ENCODE peak calls at places on chromosomes 7 and 10, in four cellular contexts. One of them, this sample, is unnamed.

GRCh38 chr10:98309366-98310355 is 41.7 kb upstream of the LOXL4 start:
- DNase-seq in osteocyte: peak; percentile 90
- DNase-seq in sigmoid colon: peak; percentile 86
- DNase-seq in heart right ventricle: peak; percentile 70
- DNase-seq in this sample: no peak

GRCh38 chr7:124701955-124702354 is 63.6 kb downstream of the GPR37 start:
- DNase-seq in osteocyte: no peak
- DNase-seq in heart right ventricle: no peak
- DNase-seq in sigmoid colon: no peak
- DNase-seq in this sample: no peak

GRCh38 chr7:151873402-151873965 is 3.4 kb downstream of the PRKAG2 start:
- DNase-seq in heart right ventricle: peak; percentile 58
- DNase-seq in sigmoid colon: no peak
- DNase-seq in osteocyte: no peak
- DNase-seq in this sample: no peak

GRCh38 chr7:130493275-130493868 is 1.5 kb downstream of the MEST start:
- DNase-seq in heart right ventricle: no peak
- DNase-seq in osteocyte: no peak
- DNase-seq in sigmoid colon: no peak
- DNase-seq in this sample: no peak

GRCh38 chr10:51786016-51786683 is 86.8 kb upstream of the CSTF2T start:
- DNase-seq in osteocyte: no peak
- DNase-seq in heart right ventricle: no peak
- DNase-seq in sigmoid colon: no peak
- DNase-seq in this sample: no peak

GRCh38 chr10:16995867-16996529 is 133.6 kb downstream of the CUBN start:
- DNase-seq in heart right ventricle: peak; percentile 48
- DNase-seq in osteocyte: no peak
- DNase-seq in sigmoid colon: no peak
- DNase-seq in this sample: no peak

GRCh38 chr10:14545827-14546226 is 215.1 kb upstream of the FRMD4A start:
- DNase-seq in heart right ventricle: no peak
- DNase-seq in osteocyte: no peak
- DNase-seq in sigmoid colon: no peak
- DNase-seq in this sample: no peak

GRCh38 chr10:78175444-78175843 is 141.8 kb downstream of the RPS24 start:
- DNase-seq in heart right ventricle: no peak
- DNase-seq in osteocyte: no peak
- DNase-seq in sigmoid colon: no peak
- DNase-seq in this sample: no peak

GRCh38 chr7:16780586-16780985 is 24.2 kb downstream of the AGR2 start:
- DNase-seq in heart right ventricle: no peak
- DNase-seq in sigmoid colon: no peak
- DNase-seq in osteocyte: no peak
- DNase-seq in this sample: no peak

GRCh38 chr10:91908358-91909177 is 718 bp downstream of the FGFBP3 start:
- DNase-seq in sigmoid colon: peak; percentile 82
- DNase-seq in heart right ventricle: peak; percentile 65
- DNase-seq in osteocyte: peak; percentile 86
- DNase-seq in this sample: peak; percentile 84

GRCh38 chr10:114684085-114684821 is 26.2 kb upstream of the ABLIM1 start:
- DNase-seq in osteocyte: no peak
- DNase-seq in sigmoid colon: peak; percentile 69
- DNase-seq in heart right ventricle: peak; percentile 49
- DNase-seq in this sample: peak; percentile 79

GRCh38 chr10:118729641-118730258 is 25.0 kb downstream of the CACUL1 start:
- DNase-seq in heart right ventricle: no peak
- DNase-seq in osteocyte: no peak
- DNase-seq in sigmoid colon: no peak
- DNase-seq in this sample: no peak

GRCh38 chr7:28005075-28005847 is 175.3 kb downstream of the JAZF1 start:
- DNase-seq in heart right ventricle: no peak
- DNase-seq in osteocyte: no peak
- DNase-seq in sigmoid colon: no peak
- DNase-seq in this sample: no peak

GRCh38 chr7:93148135-93148534 is at the start of gene SAMD9L:
- DNase-seq in sigmoid colon: no peak
- DNase-seq in heart right ventricle: no peak
- DNase-seq in osteocyte: no peak
- DNase-seq in this sample: no peak

GRCh38 chr10:56231436-56231835 is 129.6 kb downstream of the ZWINT start:
- DNase-seq in heart right ventricle: no peak
- DNase-seq in osteocyte: no peak
- DNase-seq in sigmoid colon: no peak
- DNase-seq in this sample: no peak

GRCh38 chr7:151062399-151063211 is 3.2 kb downstream of the SLC4A2 start:
- DNase-seq in osteocyte: no peak
- DNase-seq in heart right ventricle: no peak
- DNase-seq in sigmoid colon: peak; percentile 80
- DNase-seq in this sample: no peak

GRCh38 chr7:18535811-18536413 is 40.4 kb downstream of the HDAC9 start:
- DNase-seq in sigmoid colon: no peak
- DNase-seq in osteocyte: no peak
- DNase-seq in heart right ventricle: no peak
- DNase-seq in this sample: no peak

GRCh38 chr10:11210211-11210922 is 192.7 kb downstream of the CELF2 start:
- DNase-seq in sigmoid colon: no peak
- DNase-seq in heart right ventricle: no peak
- DNase-seq in osteocyte: no peak
- DNase-seq in this sample: no peak

GRCh38 chr10:132431537-132432175 is 34.7 kb downstream of the PWWP2B start:
- DNase-seq in sigmoid colon: no peak
- DNase-seq in heart right ventricle: no peak
- DNase-seq in osteocyte: no peak
- DNase-seq in this sample: no peak

GRCh38 chr7:138169441-138169851 is 93.2 kb downstream of the AKR1D1 start:
- DNase-seq in osteocyte: no peak
- DNase-seq in sigmoid colon: no peak
- DNase-seq in heart right ventricle: no peak
- DNase-seq in this sample: no peak

GRCh38 chr7:101622609-101623178 is 6.4 kb downstream of the MYL10 start:
- DNase-seq in osteocyte: no peak
- DNase-seq in heart right ventricle: no peak
- DNase-seq in sigmoid colon: no peak
- DNase-seq in this sample: no peak

GRCh38 chr7:30465342-30466170 is 13.0 kb downstream of the NOD1 start:
- DNase-seq in heart right ventricle: no peak
- DNase-seq in sigmoid colon: peak; percentile 68
- DNase-seq in osteocyte: no peak
- DNase-seq in this sample: no peak

GRCh38 chr7:44213206-44213871 is 12.6 kb downstream of the YKT6 start:
- DNase-seq in heart right ventricle: no peak
- DNase-seq in sigmoid colon: peak; percentile 60
- DNase-seq in osteocyte: no peak
- DNase-seq in this sample: no peak

GRCh38 chr7:44211126-44211675 is 10.4 kb downstream of the YKT6 start:
- DNase-seq in heart right ventricle: no peak
- DNase-seq in osteocyte: no peak
- DNase-seq in sigmoid colon: peak; percentile 36
- DNase-seq in this sample: no peak

GRCh38 chr7:44212018-44212417 is 11.2 kb downstream of the YKT6 start:
- DNase-seq in osteocyte: no peak
- DNase-seq in sigmoid colon: peak; percentile 25
- DNase-seq in heart right ventricle: no peak
- DNase-seq in this sample: no peak

GRCh38 chr7:44213872-44214595 is 13.3 kb downstream of the YKT6 start:
- DNase-seq in osteocyte: no peak
- DNase-seq in sigmoid colon: peak; percentile 53
- DNase-seq in heart right ventricle: no peak
- DNase-seq in this sample: no peak

DNA sequence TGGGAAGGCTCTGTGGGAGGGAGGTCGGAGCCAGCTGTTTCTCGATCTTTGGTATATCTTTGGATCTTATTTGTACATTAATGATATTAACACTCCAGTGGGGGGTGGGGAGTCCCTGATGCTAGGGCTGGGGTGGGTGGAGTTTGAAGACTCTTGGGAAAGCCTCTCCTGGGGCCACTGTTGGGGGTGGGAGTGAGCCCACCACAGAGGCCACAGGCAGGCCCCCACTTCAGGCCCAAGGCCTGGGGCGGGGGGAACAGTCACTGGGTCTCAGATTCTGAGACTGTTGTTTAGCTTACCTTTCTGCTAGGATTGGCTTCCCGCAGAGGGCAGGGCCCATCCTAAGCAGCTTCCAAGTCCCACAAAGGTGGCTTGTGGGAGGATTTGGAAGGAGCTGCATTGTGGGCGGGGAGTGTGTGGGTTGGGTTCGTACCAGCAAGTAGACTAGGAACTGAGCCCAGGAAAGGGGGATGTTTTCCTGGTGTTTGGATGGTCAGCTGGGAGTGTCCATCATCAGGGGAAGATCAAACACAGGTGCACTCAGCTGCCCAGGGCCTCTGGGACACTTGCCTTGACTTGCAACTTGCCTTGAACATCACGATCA is 11.9 kb downstream of the YKT6 start:
- DNase-seq in heart right ventricle: no peak
- DNase-seq in osteocyte: no peak
- DNase-seq in sigmoid colon: peak; percentile 35
- DNase-seq in this sample: no peak
- TF ChIP-seq CTCF in heart right ventricle: no peak
- TF ChIP-seq CTCF in osteocyte: no peak
- TF ChIP-seq CTCF in sigmoid colon: no peak
- TF ChIP-seq CTCF in this sample: no peak

GRCh38 chr7:232571-233455 is 40.4 kb downstream of the FAM20C start:
- DNase-seq in osteocyte: no peak
- DNase-seq in sigmoid colon: peak; percentile 85
- DNase-seq in heart right ventricle: no peak
- DNase-seq in this sample: no peak

GRCh38 chr7:229184-229964 is 37.0 kb downstream of the FAM20C start:
- DNase-seq in heart right ventricle: peak; percentile 73
- DNase-seq in osteocyte: no peak
- DNase-seq in sigmoid colon: peak; percentile 96
- DNase-seq in this sample: peak; percentile 93

GRCh38 chr7:230274-230673 is 37.9 kb downstream of the FAM20C start:
- DNase-seq in sigmoid colon: no peak
- DNase-seq in heart right ventricle: no peak
- DNase-seq in osteocyte: no peak
- DNase-seq in this sample: no peak

GRCh38 chr7:231858-232246 is 39.5 kb downstream of the FAM20C start:
- DNase-seq in osteocyte: no peak
- DNase-seq in sigmoid colon: peak; percentile 67
- DNase-seq in heart right ventricle: no peak
- DNase-seq in this sample: no peak

DNA sequence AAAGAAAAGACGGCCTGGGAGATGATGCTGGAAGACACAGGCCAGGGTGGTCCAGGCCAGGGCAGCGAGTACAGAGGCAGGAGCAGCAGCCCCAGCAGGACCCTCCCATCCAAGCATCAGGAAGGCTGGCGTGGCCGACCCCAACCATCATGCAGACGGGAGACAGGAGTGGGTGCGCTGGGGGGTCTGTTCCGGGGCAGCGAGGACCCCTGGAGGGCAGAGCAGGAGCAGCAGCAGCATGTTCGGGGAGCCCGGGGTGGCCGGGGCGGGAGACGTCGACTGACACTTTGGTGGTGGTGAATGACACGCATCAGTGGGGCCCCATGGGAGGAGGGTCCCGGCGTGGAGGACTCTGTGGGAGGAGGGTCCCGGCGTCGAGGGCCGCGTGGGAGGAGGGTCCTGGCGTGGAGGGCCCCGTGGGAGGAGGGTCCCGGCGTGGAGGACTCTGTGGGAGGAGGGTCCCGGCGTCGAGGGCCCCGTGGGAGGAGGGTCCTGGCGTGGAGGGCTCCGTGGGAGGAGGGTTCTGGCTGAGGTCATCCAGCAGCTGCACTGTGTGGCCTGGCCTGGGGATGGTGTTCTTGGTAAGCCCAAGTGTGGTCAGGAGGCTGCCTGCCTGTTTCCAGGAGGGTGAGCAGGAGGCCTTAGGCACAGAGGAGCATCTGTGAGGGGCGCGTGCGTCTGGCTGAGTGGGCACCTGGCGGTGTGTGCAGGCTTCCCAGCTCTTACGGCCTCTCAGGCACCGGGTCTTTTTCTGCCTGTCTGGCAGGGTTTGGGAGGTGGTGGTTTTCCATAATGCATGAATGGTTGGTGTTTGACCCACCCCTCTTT is 38.9 kb downstream of the FAM20C start:
- DNase-seq in heart right ventricle: no peak
- DNase-seq in osteocyte: no peak
- DNase-seq in sigmoid colon: peak; percentile 73
- DNase-seq in this sample: no peak
- TF ChIP-seq CTCF in heart right ventricle: peak; percentile 24
- TF ChIP-seq CTCF in osteocyte: peak; percentile 39
- TF ChIP-seq CTCF in sigmoid colon: peak; percentile 8
- TF ChIP-seq CTCF in this sample: no peak

DNA sequence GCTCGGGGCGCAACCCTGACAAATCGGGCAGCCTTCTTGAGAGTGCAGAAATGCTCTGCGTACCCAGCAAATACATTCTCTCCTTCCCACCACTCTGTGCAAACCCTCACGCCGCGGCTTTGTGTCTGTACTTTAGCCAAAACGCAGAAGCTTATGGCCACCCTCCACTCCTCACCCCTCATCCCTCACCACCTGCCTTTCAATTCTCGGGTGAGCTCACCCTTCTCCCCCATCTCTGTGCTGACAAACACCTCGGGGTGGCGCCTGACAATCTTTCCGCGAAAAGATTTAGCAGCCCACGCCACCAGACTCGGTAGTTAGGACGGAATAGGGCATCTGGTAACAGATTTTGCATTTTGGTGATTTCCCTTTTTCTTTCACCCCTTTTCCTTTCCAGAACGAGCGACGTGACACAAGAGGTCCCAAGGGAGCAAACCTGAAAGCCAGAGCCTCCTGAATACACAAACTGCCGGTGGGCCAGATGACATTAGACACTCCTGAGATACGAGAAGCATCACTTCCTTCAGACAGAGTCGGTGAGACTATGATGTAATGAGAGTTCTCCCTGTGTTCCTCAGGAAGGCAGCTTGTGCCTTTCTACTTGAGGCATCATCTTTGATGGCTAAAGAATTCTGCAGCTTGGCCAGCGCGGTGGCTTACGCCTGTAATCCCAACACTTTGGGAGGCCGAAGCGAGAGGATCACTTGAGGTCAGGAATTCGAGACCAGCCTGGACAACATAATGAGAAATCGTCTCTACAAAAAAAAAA is 663 bp upstream of the ATAD1 start:
- DNase-seq in sigmoid colon: peak; percentile 56
- DNase-seq in heart right ventricle: peak; percentile 11
- DNase-seq in osteocyte: no peak
- DNase-seq in this sample: no peak
- TF ChIP-seq CTCF in sigmoid colon: no peak
- TF ChIP-seq CTCF in heart right ventricle: no peak
- TF ChIP-seq CTCF in osteocyte: no peak
- TF ChIP-seq CTCF in this sample: no peak

GRCh38 chr10:44071479-44071878 is 313.4 kb downstream of the CXCL12 start:
- DNase-seq in sigmoid colon: no peak
- DNase-seq in heart right ventricle: no peak
- DNase-seq in osteocyte: no peak
- DNase-seq in this sample: no peak
- TF ChIP-seq CTCF in sigmoid colon: no peak
- TF ChIP-seq CTCF in heart right ventricle: no peak
- TF ChIP-seq CTCF in osteocyte: peak; percentile 42
- TF ChIP-seq CTCF in this sample: no peak